ENCODE peak calls at places on chromosomes 16 and 17, in nine cellular contexts. G is iPS DF 6.9, P is cardiac fibroblast, D is T-cell, R is SHP77 treated with DMSO at 0.1 percent for 48 hours, A is GM03348, U is iris pigment epithelial cell, I is A673, T is pancreas. K is an unnamed sample.

GRCh38 chr16:30615358-30616076 is 5.3 kb upstream of the ZNF689 start:
- DNase-seq in G (no peak), P (peak), D (peak), R (peak), A (peak), U (peak), I (peak), T (no peak), K (peak)

GRCh38 chr17:80811181-80812105 is 180.2 kb upstream of the CHMP6 start:
- DNase-seq in G (no peak), P (no peak), D (no peak), R (no peak), A (no peak), U (no peak), I (no peak), T (no peak), K (no peak)

GRCh38 chr16:14037960-14038359 is 33.2 kb upstream of the MRTFB start:
- DNase-seq in G (no peak), P (no peak), D (no peak), R (no peak), A (no peak), U (no peak), I (no peak), T (no peak), K (no peak)

GRCh38 chr17:193841-194806 is 12.7 kb upstream of the DOC2B start:
- DNase-seq in G (no peak), P (no peak), D (no peak), R (peak), A (no peak), U (no peak), I (no peak), T (peak), K (no peak)

GRCh38 chr17:9224485-9224884 is 203.2 kb downstream of the NTN1 start:
- DNase-seq in G (no peak), P (no peak), D (no peak), R (no peak), A (no peak), U (no peak), I (no peak), T (peak), K (no peak)

GRCh38 chr16:67394271-67395104 is 1.2 kb upstream of the TPPP3 start:
- DNase-seq in G (no peak), P (no peak), D (no peak), R (no peak), A (no peak), U (no peak), I (no peak), T (peak), K (no peak)

GRCh38 chr16:57911711-57912110 is 59.2 kb downstream of the CNGB1 start:
- DNase-seq in G (no peak), P (no peak), D (no peak), R (no peak), A (no peak), U (no peak), I (no peak), T (no peak), K (no peak)

GRCh38 chr17:37779554-37779953 is 34.7 kb upstream of the HNF1B start:
- DNase-seq in G (no peak), P (peak), D (no peak), R (no peak), A (peak), U (peak), I (no peak), T (no peak), K (no peak)

GRCh38 chr17:52159159-52159809 is 770 bp upstream of the CA10 start:
- DNase-seq in G (no peak), P (no peak), D (no peak), R (no peak), A (peak), U (no peak), I (no peak), T (no peak), K (no peak)

GRCh38 chr17:81667754-81668153 is 1.2 kb downstream of the CCDC137 start:
- DNase-seq in G (no peak), P (no peak), D (no peak), R (no peak), A (no peak), U (no peak), I (peak), T (no peak), K (no peak)

K was measured in activated CD4-positive, alpha-beta T cell treated with anti-CD3 and anti-CD28 coated beads for 1 hour.